ENCODE peak calls at places on chromosomes 5 and 9, in seven cellular contexts. T is NT2/D1, O is neuronal stem cell, Y is mesendoderm, B is HCT116, M is fibroblast of lung, E is neural progenitor cell. H is an unnamed sample.

GRCh38 chr5:109689740-109690455 is at the start of gene MAN2A1:
- DNase-seq in M (peak), E (peak), T (no peak), B (peak), Y (peak), O (peak), H (peak)

GRCh38 chr5:981466-981865 is 27.1 kb upstream of the NKD2 start:
- DNase-seq in Y (no peak), B (no peak), E (peak), M (no peak), O (no peak), T (no peak), H (no peak)

GRCh38 chr9:91429501-91429900 is 5.9 kb upstream of the NFIL3 start:
- DNase-seq in T (no peak), B (no peak), M (no peak), O (no peak), E (no peak), Y (no peak), H (peak)

GRCh38 chr9:138103111-138103823 is 225.7 kb downstream of the CACNA1B start:
- DNase-seq in E (peak), O (no peak), Y (no peak), T (no peak), B (no peak), M (no peak), H (no peak)

GRCh38 chr9:91029621-91030361 is 228.2 kb downstream of the SYK start:
- DNase-seq in Y (peak), E (no peak), M (no peak), O (no peak), T (no peak), B (no peak), H (no peak)

GRCh38 chr5:101390317-101390908 is 487.3 kb upstream of the ST8SIA4 start:
- DNase-seq in B (peak), E (peak), M (peak), T (peak), Y (peak), O (peak), H (peak)

GRCh38 chr9:14633906-14634565 is 59.2 kb downstream of the ZDHHC21 start:
- DNase-seq in M (no peak), E (no peak), B (no peak), Y (no peak), T (no peak), O (no peak), H (no peak)

GRCh38 chr5:56964173-56964572 is 12.2 kb upstream of the MIER3 start:
- DNase-seq in T (no peak), E (no peak), M (no peak), B (no peak), Y (no peak), O (no peak), H (no peak)

GRCh38 chr5:172002310-172002709 is 4.1 kb downstream of the FBXW11 start:
- DNase-seq in O (no peak), E (peak), Y (peak), M (peak), B (peak), T (no peak), H (no peak)

GRCh38 chr5:158285771-158286170 is 426.8 kb upstream of the CLINT1 start:
- DNase-seq in T (no peak), O (no peak), M (no peak), Y (no peak), E (no peak), B (no peak), H (no peak)

GRCh38 chr5:60340965-60341471 is 358.9 kb downstream of the DEPDC1B start:
- DNase-seq in O (no peak), T (no peak), Y (no peak), E (no peak), B (no peak), M (peak), H (no peak)

GRCh38 chr5:15446552-15446951 is 53.4 kb upstream of the FBXL7 start:
- DNase-seq in O (no peak), M (peak), E (no peak), B (no peak), T (no peak), Y (no peak), H (no peak)

GRCh38 chr5:72137826-72138409 is 30.6 kb downstream of the MAP1B start:
- DNase-seq in M (no peak), O (no peak), E (no peak), Y (no peak), B (peak), T (no peak), H (no peak)

GRCh38 chr9:94923333-94924089 is 197.0 kb downstream of the AOPEP start:
- DNase-seq in E (peak), T (no peak), O (peak), Y (no peak), M (peak), B (no peak), H (no peak)

GRCh38 chr5:154331924-154332323 is 113.9 kb upstream of the SAP30L start:
- DNase-seq in M (no peak), B (no peak), T (no peak), Y (no peak), E (no peak), O (no peak), H (no peak)

GRCh38 chr5:159091596-159091995 is 8.1 kb downstream of the EBF1 start:
- DNase-seq in T (no peak), B (no peak), O (no peak), E (no peak), Y (no peak), M (no peak), H (no peak)

GRCh38 chr9:96075111-96075510 is 199.6 kb downstream of the ERCC6L2 start:
- DNase-seq in E (no peak), T (no peak), Y (no peak), M (no peak), B (no peak), O (no peak), H (no peak)

GRCh38 chr5:159242656-159243055 is 20.4 kb upstream of the UBLCP1 start:
- DNase-seq in M (no peak), Y (no peak), T (no peak), B (no peak), O (no peak), E (no peak), H (no peak)

GRCh38 chr9:126611188-126611587 is 2.5 kb upstream of the LMX1B start:
- DNase-seq in E (no peak), M (no peak), Y (no peak), O (no peak), B (no peak), T (no peak), H (no peak)

GRCh38 chr5:159332800-159333563 is 2.7 kb upstream of the IL12B start:
- DNase-seq in O (no peak), B (no peak), Y (no peak), T (no peak), E (no peak), M (peak), H (no peak)

GRCh38 chr5:55172937-55173695 is at the start of gene CDC20B:
- DNase-seq in T (peak), M (peak), Y (peak), B (no peak), E (peak), O (peak), H (peak)

GRCh38 chr9:26012797-26013594 is 334.8 kb upstream of the TUSC1 start:
- DNase-seq in O (no peak), Y (peak), T (no peak), E (no peak), M (peak), B (no peak), H (no peak)

GRCh38 chr9:129968690-129969485 is 74.1 kb downstream of the FNBP1 start:
- DNase-seq in Y (no peak), E (no peak), M (peak), T (no peak), B (no peak), O (no peak), H (no peak)

GRCh38 chr9:82972446-82972845 is 90.5 kb downstream of the RASEF start:
- DNase-seq in B (no peak), M (no peak), T (no peak), Y (no peak), O (no peak), E (no peak), H (no peak)

GRCh38 chr9:93473411-93473810 is 20.0 kb upstream of the FAM120AOS start:
- DNase-seq in Y (no peak), M (peak), B (no peak), E (no peak), O (no peak), T (no peak), H (no peak)

GRCh38 chr5:44332360-44332971 is 56.8 kb downstream of the FGF10 start:
- DNase-seq in O (peak), E (peak), M (peak), Y (peak), B (peak), T (peak), H (no peak)

GRCh38 chr5:66653380-66653779 is 57.2 kb downstream of the MAST4 start:
- DNase-seq in M (peak), E (no peak), B (no peak), O (no peak), T (no peak), Y (peak), H (no peak)

GRCh38 chr9:132141364-132141947 is 20.4 kb upstream of the NTNG2 start:
- DNase-seq in Y (peak), M (peak), T (no peak), B (no peak), E (peak), O (peak), H (no peak)

GRCh38 chr5:153885166-153885565 is 153.5 kb downstream of the FAM114A2 start:
- DNase-seq in M (no peak), O (no peak), B (no peak), Y (no peak), T (no peak), E (peak), H (no peak)

GRCh38 chr9:100492952-100493351 is 20.0 kb downstream of the TMEFF1 start:
- DNase-seq in E (no peak), T (no peak), Y (no peak), B (no peak), O (no peak), M (peak), H (no peak)

GRCh38 chr5:124633209-124633608 is 113.2 kb downstream of the ZNF608 start:
- DNase-seq in T (no peak), E (no peak), O (no peak), Y (no peak), B (no peak), M (no peak), H (no peak)

GRCh38 chr9:84667571-84668203 is 1.8 kb upstream of the NTRK2 start:
- DNase-seq in Y (peak), B (no peak), M (peak), E (peak), T (no peak), O (peak), H (no peak)

GRCh38 chr9:91515074-91515687 is 91.5 kb upstream of the NFIL3 start:
- DNase-seq in E (no peak), T (no peak), Y (peak), O (no peak), B (no peak), M (peak), H (no peak)

GRCh38 chr5:174735498-174736350 is 11.3 kb downstream of the MSX2 start:
- DNase-seq in T (no peak), M (peak), E (peak), Y (peak), O (no peak), B (peak), H (no peak)

GRCh38 chr5:168135897-168136296 is 155.5 kb upstream of the WWC1 start:
- DNase-seq in Y (no peak), B (no peak), T (no peak), O (no peak), E (no peak), M (no peak), H (no peak)

GRCh38 chr5:76544268-76544926 is 78.8 kb downstream of the F2RL2 start:
- DNase-seq in O (peak), Y (peak), B (peak), T (no peak), E (peak), M (peak), H (no peak)

GRCh38 chr5:159030357-159030756 is 69.4 kb downstream of the EBF1 start:
- DNase-seq in E (peak), O (no peak), B (no peak), M (no peak), Y (peak), T (no peak), H (no peak)

GRCh38 chr9:138053321-138053868 is 175.8 kb downstream of the CACNA1B start:
- DNase-seq in Y (peak), M (no peak), B (peak), T (no peak), O (no peak), E (no peak), H (peak)

GRCh38 chr5:149151717-149152116 is 10.4 kb downstream of the ABLIM3 start:
- DNase-seq in B (no peak), O (no peak), M (no peak), T (no peak), E (no peak), Y (peak), H (no peak)
- H3K4me3 ChIP-seq in B (no peak), O (no peak), M (no peak), T (no peak), E (no peak), Y (no peak), H (no peak)

GRCh38 chr9:37206121-37206620 is 85.8 kb downstream of the ZCCHC7 start:
- DNase-seq in Y (peak), B (no peak), E (no peak), T (no peak), O (no peak), M (no peak), H (no peak)

GRCh38 chr9:37212435-37212834 is 92.1 kb downstream of the ZCCHC7 start:
- DNase-seq in M (no peak), E (no peak), T (no peak), B (no peak), Y (no peak), O (no peak), H (no peak)

GRCh38 chr9:37215456-37216229 is 95.3 kb downstream of the ZCCHC7 start:
- DNase-seq in T (no peak), M (peak), B (no peak), O (no peak), Y (no peak), E (no peak), H (no peak)

GRCh38 chr9:37209431-37210386 is 89.3 kb downstream of the ZCCHC7 start:
- DNase-seq in Y (peak), O (no peak), E (peak), B (no peak), M (no peak), T (no peak), H (no peak)

GRCh38 chr9:37210737-37211523 is 90.6 kb downstream of the ZCCHC7 start:
- DNase-seq in T (no peak), B (no peak), O (no peak), E (no peak), M (no peak), Y (no peak), H (no peak)
- H3K9ac ChIP-seq in T (no peak), B (no peak), O (no peak), E (no peak), M (no peak), Y (no peak), H (no peak)

GRCh38 chr9:33459115-33459514 is 11.7 kb upstream of the AQP3 start:
- DNase-seq in E (no peak), B (no peak), Y (no peak), T (no peak), M (no peak), O (no peak), H (no peak)
- H3K4me3 ChIP-seq in E (no peak), B (no peak), Y (no peak), T (no peak), M (no peak), O (no peak), H (no peak)

GRCh38 chr9:114249424-114250234 is 73.3 kb upstream of the ORM1 start:
- DNase-seq in E (no peak), Y (no peak), M (no peak), O (no peak), B (no peak), T (no peak), H (no peak)
- H3K9ac ChIP-seq in E (no peak), Y (no peak), M (no peak), O (no peak), B (no peak), T (no peak), H (no peak)

DNA sequence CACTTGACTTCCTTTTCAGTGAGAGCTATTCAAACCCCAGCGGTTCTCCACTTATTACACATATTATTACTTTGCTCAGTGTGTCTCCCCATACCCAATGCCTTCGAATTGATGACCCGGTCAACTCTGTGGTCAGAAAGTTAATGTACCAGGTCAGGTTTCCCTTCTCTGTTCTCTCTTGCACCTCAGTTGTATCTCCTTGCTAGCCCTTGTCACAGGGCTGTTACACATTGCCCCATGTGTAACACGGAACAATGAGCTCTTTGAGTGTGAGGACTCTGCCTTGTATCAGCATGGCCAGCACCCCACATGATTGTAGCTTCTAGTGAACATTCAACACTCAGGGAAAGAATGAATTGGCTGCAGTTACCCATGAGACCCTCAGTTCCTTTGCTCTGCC is 73.6 kb downstream of the DOCK2 start:
- DNase-seq in O (no peak), M (no peak), T (no peak), Y (no peak), B (no peak), E (no peak), H (no peak)
- H3K4me3 ChIP-seq in O (no peak), M (no peak), T (no peak), Y (no peak), B (no peak), E (no peak), H (no peak)

DNA sequence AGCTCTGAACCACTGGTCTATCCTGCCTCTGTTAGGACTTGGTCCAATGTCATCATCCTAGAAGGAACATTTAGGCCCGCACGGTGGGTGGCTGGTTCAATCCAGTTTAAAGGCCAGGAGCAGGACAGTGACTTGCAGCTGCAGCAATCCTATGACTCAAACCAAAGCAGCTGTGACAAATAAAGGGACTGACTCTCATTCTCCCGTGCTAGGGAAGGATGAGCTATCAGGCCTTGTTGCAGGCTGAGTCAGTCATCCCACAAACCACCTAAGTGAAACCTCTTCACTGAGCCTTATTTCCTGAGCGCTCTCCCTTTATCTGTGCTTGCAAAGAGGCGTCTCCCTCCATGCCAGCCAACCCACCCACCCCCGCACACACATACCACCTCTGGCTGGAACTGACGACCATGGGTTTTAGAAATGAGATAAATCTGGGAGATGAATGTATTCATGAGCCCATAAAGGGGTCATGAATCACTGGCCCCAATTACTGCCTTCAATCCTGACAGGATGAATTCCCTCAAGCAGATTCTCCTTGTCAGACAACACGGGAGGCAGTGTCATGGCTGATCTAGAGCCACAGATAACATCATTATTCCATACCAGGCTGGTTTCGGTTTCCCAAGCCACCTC is 93.4 kb downstream of the KCNIP1 start:
- DNase-seq in Y (peak), T (no peak), M (peak), O (no peak), E (no peak), B (no peak), H (no peak)
- H3K9ac ChIP-seq in Y (no peak), T (no peak), M (no peak), O (no peak), E (no peak), B (no peak), H (no peak)

DNA sequence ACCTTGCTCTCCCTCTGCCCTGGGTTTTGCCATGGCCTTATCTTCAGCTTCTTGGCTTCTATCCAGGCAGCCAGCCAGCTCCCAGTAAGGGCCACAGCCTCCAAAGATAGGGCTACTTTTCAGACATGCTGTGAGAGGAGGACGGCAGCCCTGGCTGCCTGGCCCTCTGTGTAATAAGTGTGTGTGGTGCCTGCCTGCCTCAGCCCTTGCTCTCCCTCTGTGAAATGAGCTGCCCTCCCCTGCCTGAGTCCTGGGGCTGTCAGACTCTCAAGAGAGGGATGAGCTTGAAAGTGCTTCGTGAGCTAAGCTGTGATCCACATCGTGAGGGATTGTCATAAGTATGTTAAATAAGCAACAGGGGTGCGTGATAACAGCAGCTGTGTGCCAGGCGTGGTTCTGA is 8.1 kb downstream of the NDST1 start:
- DNase-seq in Y (peak), M (peak), O (no peak), B (no peak), E (no peak), T (no peak), H (no peak)
- H3K4me3 ChIP-seq in Y (no peak), M (no peak), O (no peak), B (no peak), E (no peak), T (no peak), H (no peak)

GRCh38 chr9:87612536-87612935 is 113.4 kb upstream of the CTSL start:
- DNase-seq in O (no peak), T (no peak), Y (no peak), M (no peak), B (no peak), E (no peak), H (no peak)

GRCh38 chr9:87615547-87616148 is 110.3 kb upstream of the CTSL start:
- DNase-seq in M (peak), B (no peak), E (peak), Y (peak), T (peak), O (no peak), H (no peak)

GRCh38 chr9:87610200-87611155 is 112.8 kb downstream of the DAPK1 start:
- DNase-seq in M (peak), E (no peak), O (no peak), T (no peak), B (no peak), Y (peak), H (no peak)

GRCh38 chr9:87614402-87614801 is 111.5 kb upstream of the CTSL start:
- DNase-seq in O (no peak), M (no peak), T (no peak), B (no peak), E (no peak), Y (no peak), H (no peak)

DNA sequence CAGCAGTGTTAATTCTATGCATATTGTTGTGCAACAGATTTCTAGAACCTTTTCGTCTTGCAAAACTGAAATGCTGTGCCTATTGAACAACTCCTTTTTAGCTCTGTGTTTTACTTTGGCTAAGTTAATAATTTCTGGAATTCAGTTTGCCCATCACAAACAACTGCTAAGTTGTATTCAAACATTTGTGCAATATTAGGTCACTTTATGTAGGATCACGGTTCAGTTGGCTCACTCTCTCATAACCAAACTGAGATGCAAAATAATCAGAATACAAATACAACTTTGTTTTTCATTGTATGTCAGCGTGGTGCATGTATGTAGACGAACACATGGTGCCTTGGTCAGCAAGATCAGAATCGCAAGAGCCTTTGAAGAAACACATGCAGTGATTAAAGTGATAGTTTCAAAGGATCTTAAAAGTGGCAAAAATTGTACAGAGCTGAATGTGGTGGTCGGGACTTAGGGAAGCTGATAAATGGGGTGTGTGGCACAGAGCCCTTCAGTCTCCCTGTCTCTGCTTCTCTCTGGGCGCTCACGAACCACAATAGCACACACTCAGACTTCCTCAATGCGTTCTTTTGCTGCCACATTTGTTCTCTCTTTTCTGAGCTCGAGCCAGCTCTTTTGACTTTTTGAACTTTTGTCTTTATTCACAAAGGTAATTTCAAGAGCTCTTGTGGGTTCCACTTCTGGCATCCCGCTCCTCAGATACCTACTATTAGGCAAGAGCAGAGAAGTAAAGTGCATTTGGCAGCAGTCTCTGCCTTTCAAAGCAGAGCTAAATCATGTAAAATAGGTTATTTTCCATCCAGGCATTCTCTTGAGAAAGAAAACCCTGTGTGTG is 112.4 kb upstream of the CTSL start:
- DNase-seq in M (peak), Y (no peak), E (no peak), O (no peak), B (no peak), T (no peak), H (no peak)
- H3K9ac ChIP-seq in M (no peak), Y (no peak), E (no peak), O (no peak), B (no peak), T (no peak), H (no peak)

H was measured in DND-41.